ENCODE peak calls at places on chromosomes 1 and 21, in ten cellular contexts. One of them, this sample, is unnamed.

GRCh38 chr1:96861836-96862235 is 140.3 kb downstream of the PTBP2 start:
- DNase-seq in mucosa of descending colon: no peak
- DNase-seq in mammary epithelial cell: no peak
- DNase-seq in glutamatergic neuron: no peak
- DNase-seq in tibial artery: no peak
- DNase-seq in endothelial cell: no peak
- DNase-seq in GM23338: no peak
- DNase-seq in uterus: no peak
- DNase-seq in dorsolateral prefrontal cortex: no peak
- DNase-seq in GM12865: no peak
- DNase-seq in this sample: no peak

GRCh38 chr1:226424228-226425003 is 16.5 kb upstream of the PARP1 start:
- DNase-seq in mucosa of descending colon: no peak
- DNase-seq in mammary epithelial cell: peak; percentile 39
- DNase-seq in glutamatergic neuron: no peak
- DNase-seq in tibial artery: no peak
- DNase-seq in endothelial cell: no peak
- DNase-seq in GM23338: peak; percentile 42
- DNase-seq in uterus: no peak
- DNase-seq in dorsolateral prefrontal cortex: no peak
- DNase-seq in GM12865: peak; percentile 45
- DNase-seq in this sample: no peak

GRCh38 chr1:160576430-160576829 is 2.9 kb downstream of the CD84 start:
- DNase-seq in mucosa of descending colon: no peak
- DNase-seq in mammary epithelial cell: no peak
- DNase-seq in glutamatergic neuron: no peak
- DNase-seq in tibial artery: no peak
- DNase-seq in endothelial cell: no peak
- DNase-seq in GM23338: no peak
- DNase-seq in uterus: no peak
- DNase-seq in dorsolateral prefrontal cortex: no peak
- DNase-seq in GM12865: no peak
- DNase-seq in this sample: no peak

GRCh38 chr1:182035097-182035770 is 26.3 kb downstream of the ZNF648 start:
- DNase-seq in mucosa of descending colon: no peak
- DNase-seq in mammary epithelial cell: no peak
- DNase-seq in glutamatergic neuron: no peak
- DNase-seq in tibial artery: no peak
- DNase-seq in endothelial cell: no peak
- DNase-seq in GM23338: peak; percentile 71
- DNase-seq in uterus: no peak
- DNase-seq in dorsolateral prefrontal cortex: no peak
- DNase-seq in GM12865: peak; percentile 54
- DNase-seq in this sample: no peak

GRCh38 chr1:42162181-42162580 is 2.4 kb downstream of the GUCA2A start:
- DNase-seq in mucosa of descending colon: no peak
- DNase-seq in mammary epithelial cell: no peak
- DNase-seq in glutamatergic neuron: no peak
- DNase-seq in tibial artery: no peak
- DNase-seq in endothelial cell: no peak
- DNase-seq in GM23338: no peak
- DNase-seq in uterus: no peak
- DNase-seq in dorsolateral prefrontal cortex: no peak
- DNase-seq in GM12865: no peak
- DNase-seq in this sample: no peak

GRCh38 chr1:71473331-71473730 is 392.5 kb upstream of the ZRANB2 start:
- DNase-seq in mucosa of descending colon: no peak
- DNase-seq in mammary epithelial cell: no peak
- DNase-seq in glutamatergic neuron: no peak
- DNase-seq in tibial artery: no peak
- DNase-seq in endothelial cell: no peak
- DNase-seq in GM23338: no peak
- DNase-seq in uterus: no peak
- DNase-seq in dorsolateral prefrontal cortex: no peak
- DNase-seq in GM12865: no peak
- DNase-seq in this sample: no peak

GRCh38 chr1:204992499-204992898 is 50.5 kb upstream of the CNTN2 start:
- DNase-seq in mucosa of descending colon: no peak
- DNase-seq in mammary epithelial cell: no peak
- DNase-seq in glutamatergic neuron: no peak
- DNase-seq in tibial artery: no peak
- DNase-seq in endothelial cell: no peak
- DNase-seq in GM23338: no peak
- DNase-seq in uterus: no peak
- DNase-seq in dorsolateral prefrontal cortex: no peak
- DNase-seq in GM12865: no peak
- DNase-seq in this sample: no peak

GRCh38 chr1:225813250-225813964 is 3.5 kb downstream of the EPHX1 start:
- DNase-seq in mucosa of descending colon: peak; percentile 70
- DNase-seq in mammary epithelial cell: no peak
- DNase-seq in glutamatergic neuron: no peak
- DNase-seq in tibial artery: no peak
- DNase-seq in endothelial cell: no peak
- DNase-seq in GM23338: peak; percentile 34
- DNase-seq in uterus: peak; percentile 78
- DNase-seq in dorsolateral prefrontal cortex: no peak
- DNase-seq in GM12865: no peak
- DNase-seq in this sample: no peak

GRCh38 chr1:66564250-66564649 is 30.3 kb downstream of the SGIP1 start:
- DNase-seq in mucosa of descending colon: no peak
- DNase-seq in mammary epithelial cell: peak; percentile 95
- DNase-seq in glutamatergic neuron: no peak
- DNase-seq in tibial artery: no peak
- DNase-seq in endothelial cell: no peak
- DNase-seq in GM23338: no peak
- DNase-seq in uterus: no peak
- DNase-seq in dorsolateral prefrontal cortex: no peak
- DNase-seq in GM12865: no peak
- DNase-seq in this sample: no peak

GRCh38 chr1:25989860-25990650 is 7.8 kb downstream of the PAFAH2 start:
- DNase-seq in mucosa of descending colon: no peak
- DNase-seq in mammary epithelial cell: no peak
- DNase-seq in glutamatergic neuron: no peak
- DNase-seq in tibial artery: peak; percentile 1
- DNase-seq in endothelial cell: no peak
- DNase-seq in GM23338: no peak
- DNase-seq in uterus: no peak
- DNase-seq in dorsolateral prefrontal cortex: no peak
- DNase-seq in GM12865: no peak
- DNase-seq in this sample: no peak

GRCh38 chr21:42163511-42163863 is 55.5 kb upstream of the ABCG1 start:
- DNase-seq in mucosa of descending colon: peak; percentile 47
- DNase-seq in mammary epithelial cell: no peak
- DNase-seq in glutamatergic neuron: no peak
- DNase-seq in tibial artery: no peak
- DNase-seq in endothelial cell: no peak
- DNase-seq in GM23338: no peak
- DNase-seq in uterus: no peak
- DNase-seq in dorsolateral prefrontal cortex: peak; percentile 18
- DNase-seq in GM12865: no peak
- DNase-seq in this sample: no peak

GRCh38 chr21:28893687-28894086 is 99.0 kb downstream of the LTN1 start:
- DNase-seq in mucosa of descending colon: no peak
- DNase-seq in mammary epithelial cell: no peak
- DNase-seq in glutamatergic neuron: no peak
- DNase-seq in tibial artery: no peak
- DNase-seq in endothelial cell: no peak
- DNase-seq in GM23338: peak; percentile 8
- DNase-seq in uterus: no peak
- DNase-seq in dorsolateral prefrontal cortex: no peak
- DNase-seq in GM12865: no peak
- DNase-seq in this sample: no peak

GRCh38 chr1:35269190-35269988 is 880 bp downstream of the ZMYM4 start:
- DNase-seq in mucosa of descending colon: no peak
- DNase-seq in mammary epithelial cell: no peak
- DNase-seq in glutamatergic neuron: peak; percentile 14
- DNase-seq in tibial artery: no peak
- DNase-seq in endothelial cell: no peak
- DNase-seq in GM23338: peak; percentile 31
- DNase-seq in uterus: no peak
- DNase-seq in dorsolateral prefrontal cortex: no peak
- DNase-seq in GM12865: peak; percentile 10
- DNase-seq in this sample: no peak

GRCh38 chr1:204879351-204879750 is 8.7 kb downstream of the NFASC start:
- DNase-seq in mucosa of descending colon: no peak
- DNase-seq in mammary epithelial cell: no peak
- DNase-seq in glutamatergic neuron: no peak
- DNase-seq in tibial artery: no peak
- DNase-seq in endothelial cell: no peak
- DNase-seq in GM23338: no peak
- DNase-seq in uterus: no peak
- DNase-seq in dorsolateral prefrontal cortex: no peak
- DNase-seq in GM12865: no peak
- DNase-seq in this sample: no peak

GRCh38 chr21:45142469-45142868 is 68.1 kb downstream of the ADARB1 start:
- DNase-seq in mucosa of descending colon: no peak
- DNase-seq in mammary epithelial cell: no peak
- DNase-seq in glutamatergic neuron: no peak
- DNase-seq in tibial artery: peak; percentile 85
- DNase-seq in endothelial cell: no peak
- DNase-seq in GM23338: no peak
- DNase-seq in uterus: no peak
- DNase-seq in dorsolateral prefrontal cortex: no peak
- DNase-seq in GM12865: no peak
- DNase-seq in this sample: no peak

GRCh38 chr1:163535807-163536206 is 214.1 kb downstream of the NUF2 start:
- DNase-seq in mucosa of descending colon: no peak
- DNase-seq in mammary epithelial cell: peak; percentile 3
- DNase-seq in glutamatergic neuron: no peak
- DNase-seq in tibial artery: no peak
- DNase-seq in endothelial cell: no peak
- DNase-seq in GM23338: peak; percentile 59
- DNase-seq in uterus: no peak
- DNase-seq in dorsolateral prefrontal cortex: no peak
- DNase-seq in GM12865: peak; percentile 3
- DNase-seq in this sample: no peak
- TF ChIP-seq CTCF in mucosa of descending colon: no peak
- TF ChIP-seq CTCF in mammary epithelial cell: peak; percentile 42
- TF ChIP-seq CTCF in glutamatergic neuron: peak; percentile 31
- TF ChIP-seq CTCF in tibial artery: no peak
- TF ChIP-seq CTCF in endothelial cell: peak; percentile 27
- TF ChIP-seq CTCF in GM23338: peak; percentile 69
- TF ChIP-seq CTCF in uterus: no peak
- TF ChIP-seq CTCF in dorsolateral prefrontal cortex: peak; percentile 20
- TF ChIP-seq CTCF in GM12865: no peak
- TF ChIP-seq CTCF in this sample: peak; percentile 69

GRCh38 chr1:216566809-216567208 is 143.6 kb upstream of the USH2A start:
- DNase-seq in mucosa of descending colon: no peak
- DNase-seq in mammary epithelial cell: peak; percentile 12
- DNase-seq in glutamatergic neuron: no peak
- DNase-seq in tibial artery: no peak
- DNase-seq in endothelial cell: no peak
- DNase-seq in GM23338: peak; percentile 24
- DNase-seq in uterus: no peak
- DNase-seq in dorsolateral prefrontal cortex: no peak
- DNase-seq in GM12865: peak; percentile 18
- DNase-seq in this sample: no peak
- TF ChIP-seq CTCF in mucosa of descending colon: no peak
- TF ChIP-seq CTCF in mammary epithelial cell: peak; percentile 43
- TF ChIP-seq CTCF in glutamatergic neuron: no peak
- TF ChIP-seq CTCF in tibial artery: no peak
- TF ChIP-seq CTCF in endothelial cell: no peak
- TF ChIP-seq CTCF in GM23338: peak; percentile 43
- TF ChIP-seq CTCF in uterus: no peak
- TF ChIP-seq CTCF in dorsolateral prefrontal cortex: no peak
- TF ChIP-seq CTCF in GM12865: peak; percentile 20
- TF ChIP-seq CTCF in this sample: peak; percentile 49

GRCh38 chr1:3432306-3432705 is 22.2 kb upstream of the ARHGEF16 start:
- DNase-seq in mucosa of descending colon: no peak
- DNase-seq in mammary epithelial cell: no peak
- DNase-seq in glutamatergic neuron: no peak
- DNase-seq in tibial artery: no peak
- DNase-seq in endothelial cell: no peak
- DNase-seq in GM23338: no peak
- DNase-seq in uterus: no peak
- DNase-seq in dorsolateral prefrontal cortex: no peak
- DNase-seq in GM12865: no peak
- DNase-seq in this sample: no peak

GRCh38 chr1:3431686-3432085 is 22.8 kb upstream of the ARHGEF16 start:
- DNase-seq in mucosa of descending colon: no peak
- DNase-seq in mammary epithelial cell: no peak
- DNase-seq in glutamatergic neuron: no peak
- DNase-seq in tibial artery: no peak
- DNase-seq in endothelial cell: no peak
- DNase-seq in GM23338: no peak
- DNase-seq in uterus: no peak
- DNase-seq in dorsolateral prefrontal cortex: no peak
- DNase-seq in GM12865: no peak
- DNase-seq in this sample: no peak

GRCh38 chr1:3430820-3431219 is 23.6 kb upstream of the ARHGEF16 start:
- DNase-seq in mucosa of descending colon: no peak
- DNase-seq in mammary epithelial cell: no peak
- DNase-seq in glutamatergic neuron: no peak
- DNase-seq in tibial artery: no peak
- DNase-seq in endothelial cell: no peak
- DNase-seq in GM23338: no peak
- DNase-seq in uterus: no peak
- DNase-seq in dorsolateral prefrontal cortex: no peak
- DNase-seq in GM12865: no peak
- DNase-seq in this sample: no peak

GRCh38 chr1:3430406-3430805 is 24.1 kb upstream of the ARHGEF16 start:
- DNase-seq in mucosa of descending colon: no peak
- DNase-seq in mammary epithelial cell: no peak
- DNase-seq in glutamatergic neuron: no peak
- DNase-seq in tibial artery: no peak
- DNase-seq in endothelial cell: no peak
- DNase-seq in GM23338: no peak
- DNase-seq in uterus: no peak
- DNase-seq in dorsolateral prefrontal cortex: no peak
- DNase-seq in GM12865: no peak
- DNase-seq in this sample: no peak

GRCh38 chr1:3431266-3431665 is 23.2 kb upstream of the ARHGEF16 start:
- DNase-seq in mucosa of descending colon: no peak
- DNase-seq in mammary epithelial cell: no peak
- DNase-seq in glutamatergic neuron: peak; percentile 53
- DNase-seq in tibial artery: no peak
- DNase-seq in endothelial cell: peak; percentile 50
- DNase-seq in GM23338: peak; percentile 62
- DNase-seq in uterus: no peak
- DNase-seq in dorsolateral prefrontal cortex: no peak
- DNase-seq in GM12865: no peak
- DNase-seq in this sample: no peak
- TF ChIP-seq CTCF in mucosa of descending colon: no peak
- TF ChIP-seq CTCF in mammary epithelial cell: peak; percentile 14
- TF ChIP-seq CTCF in glutamatergic neuron: peak; percentile 68
- TF ChIP-seq CTCF in tibial artery: no peak
- TF ChIP-seq CTCF in endothelial cell: peak; percentile 59
- TF ChIP-seq CTCF in GM23338: peak; percentile 67
- TF ChIP-seq CTCF in uterus: no peak
- TF ChIP-seq CTCF in dorsolateral prefrontal cortex: peak; percentile 18
- TF ChIP-seq CTCF in GM12865: no peak
- TF ChIP-seq CTCF in this sample: peak; percentile 61

DNA sequence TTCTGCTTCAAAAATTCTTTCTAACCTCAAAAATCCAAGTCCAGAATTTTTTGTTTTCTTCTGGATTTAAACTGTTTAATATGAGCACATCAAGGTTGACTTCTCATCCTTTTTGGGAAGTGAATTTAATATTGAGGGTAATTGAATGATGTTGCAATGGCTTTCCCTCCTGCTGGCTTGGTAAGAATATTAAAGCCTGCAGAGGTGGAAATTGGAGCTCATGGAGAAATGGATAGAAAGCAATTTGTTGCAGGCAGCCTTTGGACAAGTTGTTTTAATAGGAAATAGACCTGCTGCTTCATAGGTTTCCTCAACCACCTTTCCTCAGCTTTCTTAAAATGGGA is 124.7 kb downstream of the SYT2 start:
- DNase-seq in mucosa of descending colon: no peak
- DNase-seq in mammary epithelial cell: no peak
- DNase-seq in glutamatergic neuron: no peak
- DNase-seq in tibial artery: no peak
- DNase-seq in endothelial cell: no peak
- DNase-seq in GM23338: no peak
- DNase-seq in uterus: no peak
- DNase-seq in dorsolateral prefrontal cortex: no peak
- DNase-seq in GM12865: no peak
- DNase-seq in this sample: no peak
- TF ChIP-seq CTCF in mucosa of descending colon: no peak
- TF ChIP-seq CTCF in mammary epithelial cell: no peak
- TF ChIP-seq CTCF in glutamatergic neuron: no peak
- TF ChIP-seq CTCF in tibial artery: no peak
- TF ChIP-seq CTCF in endothelial cell: no peak
- TF ChIP-seq CTCF in GM23338: no peak
- TF ChIP-seq CTCF in uterus: no peak
- TF ChIP-seq CTCF in dorsolateral prefrontal cortex: no peak
- TF ChIP-seq CTCF in GM12865: no peak
- TF ChIP-seq CTCF in this sample: no peak

This sample was measured in neural crest cell.